ENCODE peak calls at places on chromosomes 11 and 22, in four cellular contexts. D, L, I and B are unnamed samples.

GRCh38 chr22:28894320-28894719 is 10.9 kb downstream of the ZNRF3 start:
- DNase-seq in D (no peak), L (no peak), I (no peak), B (no peak)

GRCh38 chr22:36355362-36355761 is 32.4 kb downstream of the MYH9 start:
- DNase-seq in D (no peak), L (no peak), I (no peak), B (no peak)

GRCh38 chr11:128095459-128096096 is 491.8 kb downstream of the ETS1 start:
- DNase-seq in D (no peak), L (no peak), I (no peak), B (no peak)

GRCh38 chr22:50062509-50063135 is 4.5 kb upstream of the TTLL8 start:
- DNase-seq in D (no peak), L (no peak), I (no peak), B (no peak)

GRCh38 chr22:17980638-17981051 is 43.7 kb downstream of the MICAL3 start:
- DNase-seq in D (peak), L (no peak), I (no peak), B (no peak)

GRCh38 chr11:93614111-93614784 is 47.2 kb upstream of the CEP295 start:
- DNase-seq in D (peak), L (no peak), I (peak), B (peak)

GRCh38 chr22:20550851-20551744 is 43.7 kb downstream of the MED15 start:
- DNase-seq in D (no peak), L (no peak), I (no peak), B (no peak)

GRCh38 chr22:35661377-35661937 is 13.2 kb downstream of the APOL6 start:
- DNase-seq in D (no peak), L (no peak), I (no peak), B (no peak)

GRCh38 chr22:50117168-50117762 is 27.5 kb downstream of the MOV10L1 start:
- DNase-seq in D (no peak), L (no peak), I (no peak), B (no peak)

GRCh38 chr11:10490032-10490397 is 35.0 kb downstream of the AMPD3 start:
- DNase-seq in D (peak), L (no peak), I (no peak), B (no peak)

GRCh38 chr11:12524865-12525264 is 147.5 kb downstream of the PARVA start:
- DNase-seq in D (no peak), L (no peak), I (no peak), B (no peak)

GRCh38 chr11:101127699-101128570 is 1.7 kb downstream of the PGR start:
- DNase-seq in D (peak), L (peak), I (no peak), B (no peak)

GRCh38 chr11:88103337-88104206 is 71.7 kb downstream of the RAB38 start:
- DNase-seq in D (peak), L (peak), I (peak), B (peak)

GRCh38 chr11:44604171-44604581 is 38.7 kb downstream of the CD82 start:
- DNase-seq in D (no peak), L (no peak), I (no peak), B (no peak)

GRCh38 chr22:30506507-30506968 is 1.0 kb upstream of the SEC14L4 start:
- DNase-seq in D (peak), L (no peak), I (no peak), B (no peak)

GRCh38 chr11:94740975-94741707 is 27.0 kb upstream of the AMOTL1 start:
- DNase-seq in D (peak), L (peak), I (peak), B (peak)

GRCh38 chr11:63180536-63180935 is 36.5 kb upstream of the SLC22A24 start:
- DNase-seq in D (no peak), L (no peak), I (no peak), B (no peak)

GRCh38 chr11:112697779-112698178 is 263.4 kb upstream of the NCAM1 start:
- DNase-seq in D (no peak), L (no peak), I (no peak), B (no peak)

GRCh38 chr11:112694813-112695212 is 266.4 kb upstream of the NCAM1 start:
- DNase-seq in D (no peak), L (no peak), I (no peak), B (peak)

GRCh38 chr22:38176170-38176741 is 5.4 kb downstream of the PLA2G6 start:
- DNase-seq in D (no peak), L (no peak), I (no peak), B (no peak)
- TF ChIP-seq JUN in D (no peak), L (no peak), I (no peak), B (no peak)

DNA sequence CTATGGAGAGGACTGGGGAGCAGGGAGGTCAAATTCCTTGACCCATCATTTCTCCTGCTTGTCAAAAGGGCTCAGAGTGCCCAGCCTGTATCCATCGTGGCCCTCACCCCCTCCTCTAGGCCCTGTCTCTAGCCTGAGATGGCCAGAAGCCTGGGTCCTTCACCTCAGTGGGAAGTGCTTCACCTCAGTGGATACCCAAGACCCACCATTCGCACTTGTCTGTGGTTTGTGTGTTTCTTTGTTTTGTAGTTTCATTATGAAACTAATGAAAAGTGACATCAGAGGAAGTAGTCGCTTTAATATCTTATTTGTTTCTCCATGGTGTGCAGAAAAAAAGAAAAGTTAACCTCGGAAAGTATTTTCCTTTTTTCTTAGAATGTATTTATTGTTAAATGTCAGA is 194.0 kb upstream of the CADM1 start:
- DNase-seq in D (no peak), L (no peak), I (no peak), B (no peak)
- TF ChIP-seq RNF2 in D (no peak), L (no peak), I (no peak), B (no peak)

GRCh38 chr22:38802671-38803121 is 8.8 kb upstream of the DNAL4 start:
- DNase-seq in D (no peak), L (peak), I (peak), B (peak)
- TF ChIP-seq JUN in D (no peak), L (no peak), I (no peak), B (no peak)

GRCh38 chr22:44892803-44893730 is 116.7 kb downstream of the PHF21B start:
- DNase-seq in D (no peak), L (no peak), I (no peak), B (no peak)

GRCh38 chr22:44894321-44894720 is 115.5 kb downstream of the PHF21B start:
- DNase-seq in D (no peak), L (no peak), I (no peak), B (no peak)

GRCh38 chr22:44893731-44894080 is 116.1 kb downstream of the PHF21B start:
- DNase-seq in D (no peak), L (no peak), I (no peak), B (no peak)

GRCh38 chr22:44894782-44895181 is 115.0 kb downstream of the PHF21B start:
- DNase-seq in D (no peak), L (no peak), I (no peak), B (no peak)

GRCh38 chr22:44895296-44896055 is 114.3 kb downstream of the PHF21B start:
- DNase-seq in D (no peak), L (no peak), I (no peak), B (no peak)
- TF ChIP-seq RNF2 in D (no peak), L (no peak), I (no peak), B (no peak)

GRCh38 chr11:119529936-119530335 is 107.0 kb upstream of the THY1 start:
- DNase-seq in D (no peak), L (no peak), I (no peak), B (no peak)

GRCh38 chr11:119530503-119530902 is 107.5 kb upstream of the THY1 start:
- DNase-seq in D (no peak), L (no peak), I (no peak), B (no peak)

GRCh38 chr11:119531623-119532022 is 108.7 kb upstream of the THY1 start:
- DNase-seq in D (no peak), L (no peak), I (no peak), B (no peak)

GRCh38 chr11:119531091-119531490 is 108.1 kb upstream of the THY1 start:
- DNase-seq in D (no peak), L (no peak), I (no peak), B (no peak)

GRCh38 chr11:119529063-119529845 is 106.3 kb upstream of the THY1 start:
- DNase-seq in D (no peak), L (no peak), I (no peak), B (no peak)
- TF ChIP-seq JUN in D (no peak), L (no peak), I (no peak), B (no peak)

GRCh38 chr11:35065566-35065965 is 73.4 kb upstream of the CD44 start:
- DNase-seq in D (no peak), L (no peak), I (no peak), B (no peak)

GRCh38 chr11:35064114-35064800 is 74.7 kb upstream of the CD44 start:
- DNase-seq in D (no peak), L (no peak), I (no peak), B (no peak)

GRCh38 chr11:35066029-35066428 is 72.9 kb upstream of the CD44 start:
- DNase-seq in D (no peak), L (no peak), I (no peak), B (no peak)

GRCh38 chr11:35063453-35063852 is 75.5 kb upstream of the CD44 start:
- DNase-seq in D (no peak), L (no peak), I (no peak), B (no peak)

GRCh38 chr11:35066783-35067476 is 72.0 kb upstream of the CD44 start:
- DNase-seq in D (no peak), L (no peak), I (no peak), B (no peak)
- TF ChIP-seq RNF2 in D (no peak), L (no peak), I (no peak), B (no peak)

DNA sequence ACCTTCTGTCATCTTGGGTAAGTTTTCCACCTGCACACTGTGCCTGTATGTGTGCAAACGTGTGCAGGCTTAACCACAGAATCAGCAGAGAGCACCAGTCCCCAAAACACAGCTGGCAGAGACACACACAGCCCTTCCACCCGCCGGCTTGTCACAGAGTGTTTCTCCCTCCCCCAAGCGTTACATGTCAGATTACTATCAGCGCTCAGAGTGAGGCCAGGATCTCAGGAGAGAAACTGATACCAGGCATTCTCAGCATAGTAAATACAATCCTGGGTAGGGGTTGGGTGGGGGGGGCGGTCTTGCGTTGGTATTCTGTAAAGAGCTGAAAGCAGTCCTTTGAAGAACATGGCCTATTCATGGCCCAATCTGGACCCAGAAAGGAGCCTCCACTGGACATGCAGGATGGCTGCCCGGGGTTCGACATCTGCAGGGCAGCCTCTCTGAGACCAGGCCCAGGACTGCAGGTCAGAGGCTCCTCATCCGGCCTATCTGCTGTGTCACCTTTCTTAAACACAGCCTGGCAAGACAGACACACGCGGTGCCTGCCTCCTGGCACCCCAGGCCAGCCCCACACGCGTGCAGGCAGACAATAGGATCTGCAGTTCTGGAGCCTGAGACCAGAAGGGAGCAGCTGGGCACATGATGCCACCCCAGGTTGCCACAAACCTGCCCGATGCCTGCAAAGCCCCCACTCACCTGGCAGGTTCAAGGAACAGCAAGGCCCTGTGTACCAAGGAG is 1.7 kb downstream of the OSBPL5 start:
- DNase-seq in D (no peak), L (no peak), I (no peak), B (no peak)
- TF ChIP-seq JUN in D (no peak), L (no peak), I (no peak), B (no peak)

DNA sequence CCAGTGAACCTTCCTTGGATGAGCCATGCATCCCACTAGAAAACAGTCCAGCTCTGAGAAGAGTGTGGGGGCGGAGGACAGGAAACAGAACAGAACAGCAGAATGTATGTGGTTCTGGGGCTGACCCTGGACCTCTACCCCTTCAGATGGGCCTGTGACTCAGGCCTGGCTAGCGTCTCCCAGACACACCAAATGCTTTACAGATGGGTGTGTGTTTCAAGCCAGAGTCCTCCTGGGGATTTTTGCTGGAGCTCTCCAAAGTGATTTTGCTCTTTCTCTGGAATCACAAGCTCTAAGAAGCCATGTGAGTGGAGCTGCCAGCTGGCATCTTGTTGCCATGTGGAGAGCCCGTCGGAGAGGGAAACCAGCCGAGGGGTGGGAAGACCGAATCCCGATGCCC is 13.2 kb upstream of the C1QTNF4 start:
- DNase-seq in D (no peak), L (no peak), I (no peak), B (no peak)
- TF ChIP-seq RNF2 in D (no peak), L (no peak), I (no peak), B (no peak)

DNA sequence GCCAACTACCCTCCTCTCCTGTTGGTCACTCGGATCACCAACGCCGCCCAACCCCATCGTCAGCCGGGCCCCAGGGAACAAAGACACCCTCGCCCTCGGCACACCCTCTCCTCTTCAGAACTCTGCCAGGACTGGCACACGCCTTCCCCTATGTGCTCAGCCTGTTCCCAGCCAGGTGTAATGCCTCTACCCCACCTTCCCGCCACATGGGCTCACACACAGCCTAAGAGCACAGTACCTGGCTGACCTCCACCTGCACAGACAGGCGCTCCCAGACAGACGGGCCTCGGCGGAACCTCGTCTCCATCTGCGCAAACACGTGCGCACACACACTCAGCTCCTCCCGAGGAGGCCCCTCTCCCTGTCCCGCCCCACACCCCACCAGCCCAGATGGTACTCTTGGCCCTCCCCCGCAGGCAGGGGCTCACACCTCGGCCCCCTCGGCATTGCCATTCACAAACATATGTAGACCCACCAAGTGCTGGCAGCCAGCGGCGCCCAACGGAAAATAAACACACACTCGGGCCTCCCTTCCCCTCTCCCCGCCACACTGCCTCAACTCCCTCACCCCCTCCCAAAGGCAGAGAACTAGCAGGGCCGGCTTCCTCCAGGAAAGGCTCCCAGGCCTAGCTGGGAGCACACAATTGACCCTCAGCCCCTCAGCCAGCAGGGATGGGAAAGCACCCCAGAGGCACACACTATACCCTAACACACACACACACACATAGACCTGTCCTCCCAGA is 8.5 kb downstream of the ELFN2 start:
- DNase-seq in D (no peak), L (no peak), I (no peak), B (no peak)
- TF ChIP-seq JUN in D (no peak), L (no peak), I (no peak), B (no peak)

GRCh38 chr11:118690553-118691304 is 11.3 kb upstream of the TREH start:
- DNase-seq in D (no peak), L (no peak), I (no peak), B (no peak)
- TF ChIP-seq RNF2 in D (no peak), L (no peak), I (no peak), B (no peak)